ENCODE peak calls at places on chromosomes 2 and 18, in seven cellular contexts. R is T-helper 17 cell; F is iris pigment epithelial cell; V is activated CD4-positive, alpha-beta memory T cell treated with anti-CD3 and anti-CD28 coated beads, Interleukin-2, amount 10 ng/mL, durations not matched to agents 7 days and 5 days; Q is esophagus squamous epithelium; E is GM12892; I is stimulated activated CD4-positive, alpha-beta T cell treated with anti-CD3 and anti-CD28 coated beads, Interleukin-15, amount 100 ng/mL, for 24 hours. X is an unnamed sample.

GRCh38 chr2:217980591-217980990 is 22.2 kb downstream of the TNS1 start:
- DNase-seq in F (no peak), E (no peak), R (no peak), V (no peak), Q (no peak), I (no peak), X (no peak)

GRCh38 chr18:31610841-31611240 is 19.2 kb downstream of the TTR start:
- DNase-seq in E (no peak), I (no peak), R (no peak), Q (no peak), F (peak; percentile 9), V (no peak), X (no peak)

GRCh38 chr2:108965540-108966299 is 23.3 kb downstream of the EDAR start:
- DNase-seq in I (peak; percentile 46), R (no peak), E (no peak), Q (no peak), F (no peak), V (no peak), X (no peak)

GRCh38 chr2:98601532-98602132 is 6.7 kb downstream of the COA5 start:
- DNase-seq in E (no peak), F (peak; percentile 55), I (no peak), V (peak; percentile 34), Q (no peak), R (no peak), X (peak; percentile 41)

GRCh38 chr2:182366625-182367024 is 60.2 kb downstream of the PDE1A start:
- DNase-seq in Q (no peak), V (no peak), E (no peak), F (peak; percentile 83), R (no peak), I (no peak), X (peak; percentile 97)

GRCh38 chr18:61950371-61950770 is 57.6 kb upstream of the RNF152 start:
- DNase-seq in E (no peak), V (no peak), I (no peak), R (no peak), Q (no peak), F (no peak), X (no peak)

GRCh38 chr18:32378705-32379104 is 92.0 kb downstream of the GAREM1 start:
- DNase-seq in R (no peak), I (no peak), Q (no peak), E (no peak), F (peak; percentile 84), V (no peak), X (peak; percentile 49)

GRCh38 chr2:7899923-7900322 is 781.9 kb upstream of the ID2 start:
- DNase-seq in I (no peak), V (no peak), F (no peak), R (no peak), E (no peak), Q (no peak), X (no peak)

GRCh38 chr2:66839551-66840320 is 404.8 kb downstream of the MEIS1 start:
- DNase-seq in E (no peak), R (no peak), Q (no peak), I (no peak), F (peak; percentile 98), V (no peak), X (peak; percentile 99)

X was measured in fibroblast of lung.